ENCODE peak calls at places on chromosomes 6 and 20, in four cellular contexts. G, R, E and I are unnamed samples.

GRCh38 chr6:24229694-24230093 is 103.7 kb downstream of the NRSN1 start:
- DNase-seq in E (no peak), R (no peak), G (no peak), I (no peak)

GRCh38 chr6:170269151-170269872 is 21.6 kb downstream of the DLL1 start:
- DNase-seq in R (no peak), E (peak), G (no peak), I (no peak)

GRCh38 chr6:76250666-76251065 is 178.2 kb upstream of the IMPG1 start:
- DNase-seq in E (no peak), R (no peak), G (no peak), I (no peak)

GRCh38 chr6:130282234-130282995 is 59.7 kb upstream of the SAMD3 start:
- DNase-seq in G (no peak), E (no peak), R (no peak), I (no peak)

GRCh38 chr6:74607468-74607867 is 598.4 kb downstream of the COL12A1 start:
- DNase-seq in G (no peak), R (no peak), E (no peak), I (no peak)

GRCh38 chr20:63706852-63707557 is 771 bp downstream of the ARFRP1 start:
- DNase-seq in E (peak), G (peak), R (no peak), I (peak)

GRCh38 chr6:30450908-30451818 is 38.1 kb upstream of the HLA-E start:
- DNase-seq in R (peak), E (peak), G (peak), I (peak)

GRCh38 chr6:11322252-11322885 is 89.9 kb upstream of the NEDD9 start:
- DNase-seq in G (no peak), R (no peak), E (no peak), I (no peak)

GRCh38 chr6:30565772-30566171 is 5.5 kb upstream of the ABCF1 start:
- DNase-seq in E (no peak), R (no peak), G (no peak), I (no peak)

GRCh38 chr6:14964901-14965300 is 281.0 kb upstream of the JARID2 start:
- DNase-seq in E (no peak), G (no peak), R (no peak), I (no peak)

GRCh38 chr6:90284236-90284744 is 12.4 kb downstream of the BACH2 start:
- DNase-seq in E (no peak), G (no peak), R (no peak), I (no peak)

GRCh38 chr20:52552181-52552872 is 360.7 kb upstream of the ZFP64 start:
- DNase-seq in E (no peak), G (no peak), R (no peak), I (no peak)

GRCh38 chr6:158569036-158569435 is 9.1 kb downstream of the TMEM181 start:
- DNase-seq in E (no peak), G (no peak), R (no peak), I (no peak)

GRCh38 chr20:25296094-25297093 is 48.5 kb downstream of the PYGB start:
- DNase-seq in G (no peak), E (peak), R (no peak), I (no peak)

GRCh38 chr6:163122365-163122764 is 292.2 kb upstream of the QKI start:
- DNase-seq in E (no peak), G (no peak), R (no peak), I (no peak)

GRCh38 chr6:152399409-152399808 is 237.8 kb downstream of the SYNE1 start:
- DNase-seq in G (no peak), E (no peak), R (no peak), I (peak)

GRCh38 chr20:62358171-62358719 is 8.9 kb downstream of the LAMA5 start:
- DNase-seq in G (no peak), R (peak), E (no peak), I (no peak)

GRCh38 chr6:158213925-158214674 is 46.0 kb downstream of the GTF2H5 start:
- DNase-seq in R (peak), G (peak), E (peak), I (peak)

GRCh38 chr6:129844118-129844891 is 16.8 kb downstream of the TMEM244 start:
- DNase-seq in G (no peak), E (no peak), R (no peak), I (no peak)

GRCh38 chr6:21772467-21772866 is 178.9 kb downstream of the SOX4 start:
- DNase-seq in G (no peak), E (no peak), R (no peak), I (no peak)

GRCh38 chr20:31790401-31790800 is 28.8 kb upstream of the MYLK2 start:
- DNase-seq in G (no peak), E (no peak), R (no peak), I (no peak)

GRCh38 chr6:101429845-101430244 is 36.3 kb downstream of the GRIK2 start:
- DNase-seq in E (no peak), G (no peak), R (no peak), I (no peak)

GRCh38 chr6:133768656-133769295 is 120.1 kb upstream of the TCF21 start:
- DNase-seq in R (peak), E (no peak), G (peak), I (no peak)

GRCh38 chr20:41339957-41340326 is 679 bp upstream of the LPIN3 start:
- DNase-seq in G (peak), E (peak), R (peak), I (peak)

GRCh38 chr6:16803294-16804006 is 42.2 kb upstream of the ATXN1 start:
- DNase-seq in G (peak), E (peak), R (no peak), I (no peak)

GRCh38 chr6:142323377-142323776 is 21.6 kb downstream of the ADGRG6 start:
- DNase-seq in G (no peak), E (no peak), R (no peak), I (no peak)

GRCh38 chr6:2790588-2790987 is 25.4 kb downstream of the WRNIP1 start:
- DNase-seq in R (no peak), G (no peak), E (no peak), I (no peak)
- H3K4me3 ChIP-seq in R (no peak), G (no peak), E (no peak), I (no peak)

GRCh38 chr6:35686873-35687557 is 1.7 kb downstream of the FKBP5 start:
- DNase-seq in R (no peak), E (no peak), G (no peak), I (no peak)
- H3K4me3 ChIP-seq in R (peak), E (peak), G (peak), I (peak)

GRCh38 chr20:44888226-44889103 is 3.0 kb downstream of the YWHAB start:
- DNase-seq in E (no peak), G (no peak), R (no peak), I (no peak)
- H3K4me3 ChIP-seq in E (no peak), G (peak), R (peak), I (no peak)

DNA sequence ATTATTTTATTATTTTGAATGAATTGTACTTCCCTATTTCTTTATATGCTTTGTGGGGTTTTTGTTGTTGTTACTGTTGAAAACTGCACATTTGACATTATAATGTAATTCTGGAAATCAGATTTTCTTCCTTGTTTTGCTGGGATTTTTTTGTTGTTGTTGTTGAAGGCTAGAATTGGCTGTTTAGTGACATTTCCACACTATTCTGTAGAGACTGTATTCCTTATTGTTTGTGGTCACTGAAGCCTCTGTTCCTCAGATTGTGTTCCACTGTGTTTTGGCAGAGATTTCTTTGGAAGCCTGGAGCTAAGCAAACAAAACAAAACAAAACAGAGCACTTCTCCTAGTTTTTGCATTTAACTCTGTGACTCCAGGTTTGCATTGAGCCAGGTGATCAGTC is 52.9 kb downstream of the CDYL start:
- DNase-seq in E (no peak), R (no peak), G (no peak), I (no peak)
- H3K4me3 ChIP-seq in E (no peak), R (no peak), G (no peak), I (no peak)

GRCh38 chr20:44496976-44497375 is 21.3 kb downstream of the TTPAL start:
- DNase-seq in G (no peak), R (no peak), E (no peak), I (no peak)

GRCh38 chr20:44495802-44496481 is 20.3 kb downstream of the TTPAL start:
- DNase-seq in G (no peak), E (no peak), R (no peak), I (no peak)

GRCh38 chr20:44494266-44494665 is 18.6 kb downstream of the TTPAL start:
- DNase-seq in R (no peak), E (no peak), G (no peak), I (no peak)

GRCh38 chr20:44494681-44495080 is 19.0 kb downstream of the TTPAL start:
- DNase-seq in R (no peak), G (no peak), E (no peak), I (no peak)

GRCh38 chr20:44495257-44495656 is 19.6 kb downstream of the TTPAL start:
- DNase-seq in E (no peak), R (no peak), G (no peak), I (no peak)
- H3K4me3 ChIP-seq in E (no peak), R (no peak), G (no peak), I (no peak)

GRCh38 chr6:39821739-39822532 is 29.8 kb downstream of the DAAM2 start:
- DNase-seq in G (peak), E (no peak), R (no peak), I (no peak)
- H3K4me3 ChIP-seq in G (peak), E (no peak), R (peak), I (no peak)

GRCh38 chr6:109048670-109049415 is 45.8 kb downstream of the SESN1 start:
- DNase-seq in G (no peak), R (no peak), E (no peak), I (no peak)

GRCh38 chr6:109050447-109051102 is 44.1 kb downstream of the SESN1 start:
- DNase-seq in E (no peak), G (no peak), R (no peak), I (no peak)

GRCh38 chr6:109050012-109050411 is 44.6 kb downstream of the SESN1 start:
- DNase-seq in E (no peak), R (no peak), G (no peak), I (no peak)

GRCh38 chr6:109048176-109048575 is 46.5 kb downstream of the SESN1 start:
- DNase-seq in E (no peak), R (no peak), G (no peak), I (no peak)

GRCh38 chr6:109045423-109046012 is 49.1 kb downstream of the SESN1 start:
- DNase-seq in E (no peak), G (no peak), R (no peak), I (no peak)
- H3K4me3 ChIP-seq in E (no peak), G (no peak), R (no peak), I (no peak)

GRCh38 chr6:41416165-41416837 is 80.9 kb downstream of the NCR2 start:
- DNase-seq in E (no peak), R (no peak), G (no peak), I (no peak)
- H3K4me3 ChIP-seq in E (no peak), R (no peak), G (no peak), I (no peak)

DNA sequence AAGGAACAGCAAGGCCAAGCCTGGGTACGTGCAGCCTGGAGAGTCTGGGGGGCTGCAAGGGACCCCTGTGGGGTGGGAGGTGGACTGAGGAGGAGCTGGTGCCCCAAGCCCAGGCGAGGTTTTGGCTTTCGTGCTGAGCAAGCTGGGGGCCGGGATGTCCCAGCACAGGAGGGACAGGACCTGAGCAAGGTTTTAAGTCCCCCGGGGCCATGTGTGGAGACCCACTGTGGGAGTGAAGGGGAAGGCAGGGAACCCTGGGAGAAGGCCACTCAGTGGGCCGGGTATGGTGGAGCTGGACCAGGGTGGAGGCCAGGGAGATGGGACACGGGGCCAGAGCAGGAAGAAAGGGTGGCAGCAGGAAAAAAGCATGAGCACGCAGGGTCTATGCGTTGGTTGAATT is 419.2 kb upstream of the SULF2 start:
- DNase-seq in G (no peak), E (no peak), R (no peak), I (no peak)
- H3K4me3 ChIP-seq in G (no peak), E (no peak), R (no peak), I (no peak)

GRCh38 chr6:26330835-26331808 is 33.9 kb upstream of the BTN3A2 start:
- DNase-seq in R (no peak), E (no peak), G (no peak), I (no peak)

GRCh38 chr6:26331809-26332226 is 33.2 kb upstream of the BTN3A2 start:
- DNase-seq in E (no peak), G (no peak), R (no peak), I (no peak)

GRCh38 chr6:26327450-26328264 is 37.3 kb upstream of the BTN3A2 start:
- DNase-seq in E (peak), R (no peak), G (no peak), I (no peak)

GRCh38 chr6:26329763-26330511 is 35.1 kb upstream of the BTN3A2 start:
- DNase-seq in R (no peak), G (no peak), E (peak), I (no peak)

DNA sequence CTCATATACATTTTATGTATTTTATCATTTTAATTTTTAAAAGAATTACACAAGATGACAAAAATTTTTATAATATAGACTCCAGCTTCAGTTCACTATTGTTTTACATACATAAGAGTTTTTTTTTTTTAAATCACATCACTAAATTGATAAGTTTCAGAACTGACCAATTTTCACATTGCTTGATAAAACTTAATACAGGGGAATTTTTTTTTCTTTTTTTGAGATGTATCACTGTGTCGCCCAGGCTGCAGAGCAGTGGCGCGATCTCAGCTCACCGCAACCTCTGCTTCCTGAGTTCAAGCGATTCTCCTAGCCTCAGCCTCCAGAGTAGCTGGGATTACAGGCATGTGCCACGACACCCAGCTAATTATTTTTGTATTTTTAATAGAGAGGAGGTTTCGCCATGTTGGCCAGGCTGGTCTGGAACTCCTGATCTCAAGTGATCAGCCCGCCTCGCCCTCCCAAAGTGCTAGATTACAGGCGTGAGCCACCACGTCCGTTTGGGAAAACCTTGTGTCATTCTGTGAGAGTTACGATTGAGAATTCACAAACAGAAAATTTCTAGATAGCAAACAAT is 36.6 kb upstream of the BTN3A2 start:
- DNase-seq in R (no peak), G (no peak), E (no peak), I (no peak)
- H3K4me3 ChIP-seq in R (no peak), G (no peak), E (no peak), I (no peak)